ENCODE peak calls at places on chromosomes 16 and 17, in seven cellular contexts. G, S, O, J, H, V and E are unnamed samples.

GRCh38 chr17:50365165-50365564 is 7.8 kb downstream of the MRPL27 start:
- DNase-seq in G (no peak), S (no peak), O (no peak), J (no peak), H (no peak), V (peak; percentile 9), E (no peak)

GRCh38 chr16:11354733-11355574 is 9.7 kb downstream of the RMI2 start:
- DNase-seq in G (no peak), S (no peak), O (no peak), J (peak; percentile 88), H (no peak), V (no peak), E (peak; percentile 16)

GRCh38 chr16:3738128-3738527 is 20.8 kb upstream of the TRAP1 start:
- DNase-seq in G (no peak), S (no peak), O (no peak), J (no peak), H (no peak), V (no peak), E (no peak)

GRCh38 chr16:70453891-70454220 is 539 bp upstream of the FCSK start:
- DNase-seq in G (no peak), S (no peak), O (no peak), J (no peak), H (no peak), V (no peak), E (no peak)

GRCh38 chr17:17433260-17433659 is 43.5 kb upstream of the MED9 start:
- DNase-seq in G (no peak), S (no peak), O (no peak), J (peak; percentile 97), H (peak; percentile 68), V (no peak), E (no peak)

GRCh38 chr17:76382305-76382802 is 2.1 kb upstream of the SPHK1 start:
- DNase-seq in G (no peak), S (peak; percentile 15), O (no peak), J (no peak), H (no peak), V (no peak), E (peak; percentile 21)

GRCh38 chr17:72401883-72402726 is 281.3 kb downstream of the SOX9 start:
- DNase-seq in G (no peak), S (no peak), O (no peak), J (no peak), H (no peak), V (no peak), E (no peak)

GRCh38 chr16:12406840-12407690 is 396.6 kb downstream of the CPPED1 start:
- DNase-seq in G (peak; percentile 29), S (no peak), O (peak; percentile 41), J (no peak), H (no peak), V (no peak), E (no peak)

GRCh38 chr16:1082266-1082951 is 9.9 kb downstream of the SSTR5 start:
- DNase-seq in G (peak; percentile 20), S (no peak), O (no peak), J (no peak), H (no peak), V (no peak), E (no peak)

GRCh38 chr16:24728891-24729242 is 584 bp upstream of the TNRC6A start:
- DNase-seq in G (no peak), S (no peak), O (peak; percentile 9), J (no peak), H (no peak), V (no peak), E (no peak)

GRCh38 chr17:39099686-39100293 is 51.6 kb downstream of the PLXDC1 start:
- DNase-seq in G (no peak), S (no peak), O (no peak), J (no peak), H (peak; percentile 43), V (no peak), E (no peak)

GRCh38 chr17:73148540-73149334 is 16.1 kb upstream of the SSTR2 start:
- DNase-seq in G (no peak), S (no peak), O (no peak), J (no peak), H (no peak), V (no peak), E (no peak)

GRCh38 chr16:58464916-58465731 is 34.8 kb upstream of the NDRG4 start:
- DNase-seq in G (no peak), S (no peak), O (no peak), J (no peak), H (no peak), V (no peak), E (no peak)

GRCh38 chr16:69055003-69055402 is 50.5 kb upstream of the HAS3 start:
- DNase-seq in G (no peak), S (no peak), O (no peak), J (no peak), H (no peak), V (no peak), E (no peak)

GRCh38 chr17:67058036-67058435 is 13.7 kb downstream of the CACNG1 start:
- DNase-seq in G (no peak), S (no peak), O (no peak), J (no peak), H (peak; percentile 16), V (no peak), E (no peak)